ENCODE peak calls at places on chromosomes 5 and 9, in ten cellular contexts. A, Q, O, L, M, X, Y, S, E and Z are unnamed samples.

GRCh38 chr5:116759860-116760644 is 185.4 kb upstream of the SEMA6A start:
- DNase-seq in A (peak; percentile 31), Q (no peak), O (no peak), L (no peak), M (no peak), X (peak; percentile 55), Y (no peak), S (no peak), E (no peak), Z (no peak)

GRCh38 chr5:151078490-151079262 is 2.2 kb downstream of the TNIP1 start:
- DNase-seq in A (peak; percentile 11), Q (peak; percentile 86), O (peak; percentile 43), L (no peak), M (no peak), X (no peak), Y (no peak), S (peak; percentile 85), E (peak; percentile 81), Z (no peak)

GRCh38 chr9:7374966-7375650 is 424.5 kb downstream of the DMAC1 start:
- DNase-seq in A (no peak), Q (no peak), O (no peak), L (no peak), M (no peak), X (no peak), Y (no peak), S (no peak), E (no peak), Z (no peak)

GRCh38 chr9:134560206-134560605 is 81.4 kb upstream of the COL5A1 start:
- DNase-seq in A (no peak), Q (no peak), O (no peak), L (no peak), M (no peak), X (no peak), Y (no peak), S (no peak), E (no peak), Z (no peak)

GRCh38 chr9:85569988-85570387 is 171.8 kb downstream of the AGTPBP1 start:
- DNase-seq in A (no peak), Q (no peak), O (no peak), L (no peak), M (no peak), X (no peak), Y (no peak), S (no peak), E (no peak), Z (no peak)

GRCh38 chr5:143016777-143017374 is 246.7 kb downstream of the ARHGAP26 start:
- DNase-seq in A (no peak), Q (peak; percentile 68), O (no peak), L (no peak), M (peak; percentile 63), X (no peak), Y (no peak), S (no peak), E (peak; percentile 10), Z (no peak)

GRCh38 chr5:94314507-94315170 is 303.8 kb downstream of the KIAA0825 start:
- DNase-seq in A (no peak), Q (no peak), O (no peak), L (no peak), M (no peak), X (no peak), Y (no peak), S (no peak), E (no peak), Z (no peak)

GRCh38 chr9:114694719-114695269 is 12.8 kb upstream of the TEX48 start:
- DNase-seq in A (no peak), Q (peak; percentile 46), O (no peak), L (no peak), M (no peak), X (no peak), Y (no peak), S (no peak), E (no peak), Z (no peak)

GRCh38 chr5:92337772-92338234 is 954.7 kb upstream of the ARRDC3 start:
- DNase-seq in A (no peak), Q (no peak), O (no peak), L (no peak), M (no peak), X (no peak), Y (no peak), S (no peak), E (no peak), Z (no peak)

GRCh38 chr5:126490167-126490937 is 67.1 kb downstream of the GRAMD2B start:
- DNase-seq in A (no peak), Q (no peak), O (no peak), L (peak; percentile 15), M (no peak), X (no peak), Y (no peak), S (no peak), E (no peak), Z (no peak)

GRCh38 chr5:78675956-78676727 is 27.6 kb upstream of the LHFPL2 start:
- DNase-seq in A (no peak), Q (no peak), O (no peak), L (no peak), M (no peak), X (no peak), Y (no peak), S (no peak), E (no peak), Z (no peak)